ENCODE peak calls at places on chromosomes 5 and 9, in seven cellular contexts. S is mucosa of gallbladder, F is hypothalamus, D is SK-MEL-5, A is NCI-H1694 treated with DMSO at 0.1 percent for 48 hours, Y is iris pigment epithelial cell, K is WERI-Rb-1. G is an unnamed sample.
A peak's percentile ranks its signal among the peaks of the same experiment; 100 is the strongest.

GRCh38 chr9:116154334-116154975 is 864 bp downstream of the PAPPA start:
- DNase-seq in D (no peak), A (no peak), S (no peak), K (peak; percentile 56), Y (no peak), F (no peak), G (peak; percentile 7)

GRCh38 chr5:74409166-74409706 is 231.3 kb downstream of the ENC1 start:
- DNase-seq in D (no peak), A (no peak), F (no peak), S (no peak), K (no peak), Y (no peak), G (no peak)

GRCh38 chr5:149433524-149434131 is 54.5 kb upstream of the IL17B start:
- DNase-seq in F (no peak), A (no peak), K (peak; percentile 42), D (no peak), Y (no peak), S (no peak), G (no peak)

GRCh38 chr9:75604661-75605060 is 285.8 kb upstream of the PCSK5 start:
- DNase-seq in F (no peak), K (no peak), S (no peak), Y (no peak), D (no peak), A (no peak), G (no peak)

GRCh38 chr9:14661421-14662059 is 31.7 kb downstream of the ZDHHC21 start:
- DNase-seq in K (no peak), F (no peak), S (no peak), A (peak; percentile 43), D (peak; percentile 47), Y (peak; percentile 34), G (peak; percentile 67)

GRCh38 chr5:168312606-168313297 is 21.3 kb downstream of the WWC1 start:
- DNase-seq in D (peak; percentile 38), K (no peak), Y (no peak), A (no peak), S (no peak), F (no peak), G (no peak)

GRCh38 chr5:68070641-68071191 is 144.8 kb upstream of the PIK3R1 start:
- DNase-seq in S (no peak), A (no peak), D (no peak), F (no peak), K (no peak), Y (no peak), G (no peak)

GRCh38 chr9:83572524-83572923 is 34.3 kb upstream of the FRMD3 start:
- DNase-seq in D (no peak), F (no peak), S (peak; percentile 32), K (no peak), Y (peak; percentile 94), A (no peak), G (no peak)

GRCh38 chr5:24141046-24141445 is 503.7 kb downstream of the CDH10 start:
- DNase-seq in Y (no peak), S (no peak), A (no peak), D (no peak), F (peak; percentile 44), K (no peak), G (no peak)

GRCh38 chr9:96203867-96204412 is 98.0 kb downstream of the HSD17B3 start:
- DNase-seq in D (no peak), Y (no peak), A (peak; percentile 90), S (no peak), K (no peak), F (no peak), G (no peak)

GRCh38 chr5:7754997-7755596 is 95.8 kb downstream of the CFAP90 start:
- DNase-seq in Y (peak; percentile 36), A (peak; percentile 73), F (peak; percentile 57), K (peak; percentile 87), D (peak; percentile 89), S (peak; percentile 32), G (peak; percentile 62)

GRCh38 chr5:158770506-158770905 is 329.2 kb downstream of the EBF1 start:
- DNase-seq in A (no peak), F (no peak), K (peak; percentile 25), D (peak; percentile 68), Y (no peak), S (no peak), G (no peak)

GRCh38 chr9:114507726-114508125 is 2.5 kb upstream of the WHRN start:
- DNase-seq in F (no peak), K (peak; percentile 27), Y (peak; percentile 30), D (peak; percentile 63), A (peak; percentile 6), S (no peak), G (peak; percentile 56)

GRCh38 chr5:35900997-35901396 is 37.4 kb downstream of the CAPSL start:
- DNase-seq in K (no peak), D (no peak), A (peak; percentile 77), Y (no peak), F (no peak), S (no peak), G (no peak)

GRCh38 chr9:33265211-33265885 is 499 bp downstream of the CHMP5 start:
- DNase-seq in F (no peak), D (no peak), S (no peak), A (no peak), K (no peak), Y (peak; percentile 23), G (peak; percentile 17)

GRCh38 chr5:170571331-170571731 is 67.5 kb downstream of the KCNIP1 start:
- DNase-seq in S (no peak), F (no peak), Y (peak; percentile 89), D (peak; percentile 9), A (no peak), K (no peak), G (peak; percentile 77)

GRCh38 chr9:26670052-26670640 is 222.5 kb downstream of the CAAP1 start:
- DNase-seq in S (no peak), K (no peak), D (no peak), Y (no peak), A (no peak), F (no peak), G (no peak)

GRCh38 chr5:174556756-174557155 is 167.6 kb upstream of the MSX2 start:
- DNase-seq in Y (no peak), A (no peak), D (no peak), K (no peak), S (no peak), F (no peak), G (no peak)

GRCh38 chr9:35518212-35518917 is 28.5 kb downstream of the RUSC2 start:
- DNase-seq in K (no peak), A (peak; percentile 1), S (peak; percentile 79), D (no peak), Y (peak; percentile 94), F (no peak), G (peak; percentile 89)

GRCh38 chr5:175621971-175622370 is 35.9 kb upstream of the HRH2 start:
- DNase-seq in A (no peak), S (no peak), F (no peak), D (no peak), K (no peak), Y (no peak), G (no peak)

GRCh38 chr9:88533951-88534455 is 975 bp upstream of the NXNL2 start:
- DNase-seq in A (no peak), K (no peak), D (peak; percentile 23), S (peak; percentile 13), Y (peak; percentile 66), F (no peak), G (peak; percentile 17)

GRCh38 chr9:131524578-131525315 is 6.3 kb downstream of the UCK1 start:
- DNase-seq in F (no peak), A (no peak), Y (peak; percentile 75), S (no peak), D (no peak), K (no peak), G (no peak)

GRCh38 chr5:181241393-181241975 is 2.2 kb downstream of the RACK1 start:
- DNase-seq in K (no peak), A (no peak), D (peak; percentile 85), F (no peak), S (no peak), Y (peak; percentile 95), G (peak; percentile 88)

GRCh38 chr5:139378941-139379361 is 4.1 kb downstream of the SLC23A1 start:
- DNase-seq in F (no peak), Y (no peak), A (no peak), K (no peak), D (no peak), S (no peak), G (no peak)

GRCh38 chr9:38619556-38620447 is 594 bp downstream of the ANKRD18A start:
- DNase-seq in Y (no peak), D (no peak), A (peak; percentile 32), S (no peak), K (peak; percentile 38), F (no peak), G (no peak)

GRCh38 chr5:18113724-18114123 is 479.5 kb downstream of the TAF11L14 start:
- DNase-seq in A (no peak), K (peak; percentile 19), Y (peak; percentile 39), S (no peak), F (no peak), D (peak; percentile 47), G (no peak)

G was measured in dermis blood vessel endothelial cell.